ENCODE peak calls at places on chromosomes 2 and 18, in nine cellular contexts. T is CD8-positive, alpha-beta memory T cell; Z is IMR-90; O is right cardiac atrium; F is astrocyte of the spinal cord; X is fibroblast of mammary gland; C is H7; V is GM23248; M is AG04449. L is an unnamed sample.

GRCh38 chr2:96815326-96816126 is 542 bp upstream of the CNNM3 start:
- DNase-seq in V (peak), X (peak), T (no peak), C (peak), O (peak), Z (peak), F (peak), M (no peak), L (no peak)

GRCh38 chr18:45324489-45325111 is 290.7 kb upstream of the SLC14A2 start:
- DNase-seq in M (no peak), F (peak), V (peak), T (no peak), Z (peak), C (peak), O (peak), X (peak), L (no peak)

GRCh38 chr2:50225021-50225928 is 806.7 kb downstream of the NRXN1 start:
- DNase-seq in Z (no peak), T (no peak), V (no peak), O (no peak), M (no peak), C (peak), F (no peak), X (no peak), L (no peak)

GRCh38 chr2:23385351-23385747 is 370 bp downstream of the KLHL29 start:
- DNase-seq in Z (peak), M (no peak), C (peak), O (peak), T (no peak), V (peak), X (no peak), F (peak), L (peak)

GRCh38 chr2:191625016-191625415 is 52.9 kb upstream of the NABP1 start:
- DNase-seq in Z (no peak), C (no peak), F (peak), X (no peak), V (no peak), T (peak), M (no peak), O (no peak), L (no peak)

GRCh38 chr2:136006658-136007057 is 21.2 kb upstream of the DARS1 start:
- DNase-seq in T (no peak), O (no peak), X (no peak), C (no peak), Z (peak), V (peak), F (no peak), M (no peak), L (no peak)

GRCh38 chr2:4354164-4354563 is 650.8 kb downstream of the DCDC2C start:
- DNase-seq in X (no peak), V (no peak), C (no peak), T (no peak), F (peak), M (no peak), O (no peak), Z (no peak), L (no peak)

GRCh38 chr2:205527801-205528200 is 154.5 kb upstream of the NRP2 start:
- DNase-seq in Z (peak), F (no peak), O (no peak), V (peak), X (peak), T (no peak), M (no peak), C (no peak), L (no peak)

GRCh38 chr2:147968571-147968970 is 52.0 kb downstream of the ORC4 start:
- DNase-seq in C (no peak), T (no peak), X (no peak), O (no peak), Z (no peak), F (no peak), V (no peak), M (no peak), L (no peak)

GRCh38 chr2:46331099-46331766 is 34.0 kb downstream of the EPAS1 start:
- DNase-seq in Z (no peak), X (peak), V (peak), T (no peak), O (no peak), C (no peak), F (peak), M (no peak), L (peak)
- H3K4me3 ChIP-seq in Z (no peak), X (no peak), V (no peak), T (no peak), O (no peak), C (no peak), F (no peak), M (no peak), L (no peak)

GRCh38 chr2:129877289-129877741 is 102.2 kb upstream of the RAB6C start:
- DNase-seq in O (peak), C (peak), V (peak), Z (peak), F (peak), M (no peak), T (peak), X (peak), L (peak)
- H3K4me3 ChIP-seq in O (peak), C (peak), V (peak), Z (peak), F (peak), M (peak), T (peak), X (peak), L (peak)

GRCh38 chr2:219772697-219773096 is 145.3 kb downstream of the SLC4A3 start:
- DNase-seq in F (no peak), V (no peak), M (no peak), O (no peak), C (no peak), T (no peak), Z (no peak), X (no peak), L (no peak)

GRCh38 chr2:219766658-219767057 is 139.2 kb downstream of the SLC4A3 start:
- DNase-seq in V (no peak), T (no peak), O (peak), C (no peak), Z (no peak), M (no peak), F (no peak), X (no peak), L (no peak)

GRCh38 chr2:219772103-219772502 is 144.7 kb downstream of the SLC4A3 start:
- DNase-seq in V (no peak), F (no peak), O (no peak), C (no peak), M (no peak), X (no peak), Z (no peak), T (no peak), L (no peak)

GRCh38 chr2:219765236-219765635 is 137.8 kb downstream of the SLC4A3 start:
- DNase-seq in F (no peak), V (no peak), T (no peak), O (no peak), X (peak), C (no peak), Z (no peak), M (no peak), L (no peak)

DNA sequence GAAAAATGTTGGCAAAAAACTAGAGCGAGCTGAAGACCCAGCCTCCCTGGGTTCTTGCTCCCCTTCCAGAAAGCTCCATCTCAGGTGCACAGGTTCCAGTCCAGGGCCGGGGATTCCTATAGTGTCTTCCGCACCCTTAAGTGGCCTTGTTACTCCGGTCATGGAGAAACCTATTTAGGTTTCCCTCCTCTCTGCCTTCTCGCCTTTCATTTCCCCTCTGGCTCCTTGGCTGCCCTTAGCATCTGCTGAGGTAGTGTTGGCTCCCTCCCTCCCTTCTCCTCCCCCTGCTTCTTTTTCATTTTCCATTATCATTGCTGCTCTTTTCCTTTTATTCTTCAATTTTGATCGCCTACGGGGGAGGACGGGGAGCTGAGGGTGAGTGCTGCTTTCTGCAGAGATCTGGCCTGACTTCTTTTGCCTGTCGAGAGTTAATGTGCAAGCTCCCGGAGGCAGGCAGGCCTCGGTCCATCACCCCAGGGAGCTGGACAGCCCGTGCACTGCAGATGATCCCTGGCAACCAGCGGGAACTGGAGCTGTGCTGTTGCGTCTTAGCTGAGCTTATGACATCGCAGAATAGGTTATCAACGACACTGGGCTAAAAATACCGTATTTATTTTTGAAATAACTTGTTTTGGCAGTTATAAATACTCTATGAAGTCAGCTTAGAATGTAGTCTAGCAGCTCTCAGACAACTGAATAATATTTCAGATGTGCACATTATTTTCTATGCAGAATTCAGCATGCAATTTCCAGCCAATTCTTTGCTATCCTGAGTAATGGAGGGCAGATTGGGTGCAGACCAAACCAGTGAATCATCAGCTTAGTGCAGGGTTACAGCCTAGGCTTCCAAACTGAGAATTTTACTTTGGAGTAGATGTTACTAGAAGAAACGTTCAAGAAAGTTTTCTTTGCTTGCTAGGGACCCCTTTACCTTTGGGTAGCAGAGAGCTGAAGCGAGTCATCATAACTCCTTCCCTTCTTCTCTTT is 141.9 kb downstream of the SLC4A3 start:
- DNase-seq in X (peak), Z (peak), F (peak), T (no peak), C (no peak), M (peak), O (peak), V (peak), L (no peak)
- H3K4me3 ChIP-seq in X (no peak), Z (no peak), F (no peak), T (no peak), C (no peak), M (no peak), O (no peak), V (no peak), L (no peak)

DNA sequence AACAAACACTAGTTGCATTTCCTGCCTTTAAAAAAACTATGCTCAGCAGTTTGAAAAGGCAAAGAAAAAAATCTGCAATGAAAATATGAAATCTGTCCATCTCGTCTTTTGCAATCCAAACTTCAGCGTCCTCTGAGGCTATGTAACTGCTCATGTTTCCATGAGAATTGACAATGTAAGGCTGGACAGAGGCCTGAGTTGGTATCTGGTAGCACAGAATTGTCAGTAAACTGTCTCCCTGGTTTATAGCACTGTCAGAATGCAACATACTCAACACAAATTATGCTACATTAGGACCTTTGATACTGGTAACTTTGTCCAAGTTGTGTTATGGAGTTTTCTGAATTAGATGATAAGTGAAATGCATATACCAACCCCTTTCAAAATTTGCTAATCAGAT is 430.0 kb downstream of the ARHGAP15 start:
- DNase-seq in C (no peak), F (no peak), T (no peak), V (no peak), M (no peak), Z (no peak), X (no peak), O (no peak), L (no peak)
- H3K4me3 ChIP-seq in C (no peak), F (no peak), T (no peak), V (no peak), M (no peak), Z (no peak), X (no peak), O (no peak), L (no peak)

DNA sequence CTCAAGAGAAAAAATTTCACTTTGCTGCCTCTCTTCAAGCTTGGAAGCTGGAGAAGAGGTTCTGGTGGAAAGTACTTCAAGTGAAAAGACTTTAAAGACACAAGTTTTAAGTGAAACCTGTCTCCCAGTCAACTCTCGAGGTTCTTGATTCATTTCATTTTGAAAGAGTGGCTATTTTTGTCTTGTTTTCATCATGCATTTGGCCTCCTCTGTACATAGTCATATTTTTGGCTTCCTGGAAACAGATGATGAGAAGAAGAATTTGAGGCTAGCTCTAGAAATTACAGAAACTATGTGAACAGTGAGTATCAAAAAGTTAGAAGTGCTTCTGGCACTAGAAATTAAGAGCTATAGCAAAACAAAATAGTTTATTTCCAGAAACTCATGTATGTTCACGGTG is 124.8 kb downstream of the DTNA start:
- DNase-seq in V (peak), Z (no peak), M (peak), F (no peak), C (no peak), X (peak), T (no peak), O (no peak), L (no peak)
- H3K4me3 ChIP-seq in V (no peak), Z (no peak), M (no peak), F (no peak), C (no peak), X (no peak), T (no peak), O (no peak), L (no peak)

L was measured in pancreas.